ENCODE peak calls at places on chromosomes 1 and 21, in four cellular contexts. One of them, this sample, is unnamed.

GRCh38 chr1:88731475-88731874 is 47.4 kb downstream of the PKN2 start:
- DNase-seq in mesendoderm: no peak
- DNase-seq in H1: no peak
- DNase-seq in H9: no peak
- DNase-seq in this sample: peak

GRCh38 chr1:154768456-154769125 is 101.5 kb downstream of the KCNN3 start:
- DNase-seq in mesendoderm: no peak
- DNase-seq in H1: no peak
- DNase-seq in H9: no peak
- DNase-seq in this sample: no peak

GRCh38 chr21:33587792-33588484 is 546 bp downstream of the DONSON start:
- DNase-seq in mesendoderm: peak
- DNase-seq in H1: no peak
- DNase-seq in H9: peak
- DNase-seq in this sample: peak

GRCh38 chr1:207049974-207050391 is 1.0 kb downstream of the YOD1 start:
- DNase-seq in mesendoderm: peak
- DNase-seq in H1: no peak
- DNase-seq in H9: no peak
- DNase-seq in this sample: peak

GRCh38 chr1:1264868-1265272 is 8.8 kb downstream of the UBE2J2 start:
- DNase-seq in mesendoderm: peak
- DNase-seq in H1: no peak
- DNase-seq in H9: peak
- DNase-seq in this sample: peak

GRCh38 chr21:40844935-40845334 is 2.0 kb downstream of the DSCAM start:
- DNase-seq in mesendoderm: no peak
- DNase-seq in H1: no peak
- DNase-seq in H9: no peak
- DNase-seq in this sample: no peak

GRCh38 chr1:241447056-241447649 is 72.4 kb downstream of the FH start:
- DNase-seq in mesendoderm: no peak
- DNase-seq in H1: no peak
- DNase-seq in H9: no peak
- DNase-seq in this sample: peak

GRCh38 chr1:218739426-218739825 is 394.3 kb downstream of the TGFB2 start:
- DNase-seq in mesendoderm: no peak
- DNase-seq in H1: no peak
- DNase-seq in H9: no peak
- DNase-seq in this sample: peak

GRCh38 chr1:36151845-36152203 is 2.5 kb upstream of the TRAPPC3 start:
- DNase-seq in mesendoderm: no peak
- DNase-seq in H1: no peak
- DNase-seq in H9: no peak
- DNase-seq in this sample: no peak

GRCh38 chr1:26697441-26697977 is 1.7 kb downstream of the ARID1A start:
- DNase-seq in mesendoderm: no peak
- DNase-seq in H1: no peak
- DNase-seq in H9: no peak
- DNase-seq in this sample: no peak

GRCh38 chr1:44848456-44849181 is 5.6 kb upstream of the PTCH2 start:
- DNase-seq in mesendoderm: no peak
- DNase-seq in H1: no peak
- DNase-seq in H9: no peak
- DNase-seq in this sample: no peak

GRCh38 chr1:63024132-63024531 is 240.2 kb downstream of the ATG4C start:
- DNase-seq in mesendoderm: no peak
- DNase-seq in H1: no peak
- DNase-seq in H9: no peak
- DNase-seq in this sample: peak

GRCh38 chr1:147292635-147293251 is 50.3 kb downstream of the CHD1L start:
- DNase-seq in mesendoderm: no peak
- DNase-seq in H1: no peak
- DNase-seq in H9: no peak
- DNase-seq in this sample: peak

GRCh38 chr1:982765-983436 is 1.0 kb upstream of the PERM1 start:
- DNase-seq in mesendoderm: no peak
- DNase-seq in H1: no peak
- DNase-seq in H9: no peak
- DNase-seq in this sample: no peak

GRCh38 chr1:1021860-1022259 is 1.9 kb downstream of the AGRN start:
- DNase-seq in mesendoderm: no peak
- DNase-seq in H1: no peak
- DNase-seq in H9: no peak
- DNase-seq in this sample: peak

GRCh38 chr1:230555826-230556225 is 86.5 kb upstream of the COG2 start:
- DNase-seq in mesendoderm: no peak
- DNase-seq in H1: no peak
- DNase-seq in H9: no peak
- DNase-seq in this sample: no peak

GRCh38 chr1:41383094-41383852 is 22.0 kb downstream of the FOXO6 start:
- DNase-seq in mesendoderm: peak
- DNase-seq in H1: no peak
- DNase-seq in H9: no peak
- DNase-seq in this sample: peak

GRCh38 chr1:81155131-81155530 is 645.6 kb upstream of the ADGRL2 start:
- DNase-seq in mesendoderm: no peak
- DNase-seq in H1: no peak
- DNase-seq in H9: no peak
- DNase-seq in this sample: peak

GRCh38 chr1:61742620-61743431 is 546 bp downstream of the PATJ start:
- DNase-seq in mesendoderm: peak
- DNase-seq in H1: no peak
- DNase-seq in H9: peak
- DNase-seq in this sample: peak

GRCh38 chr1:96538883-96539282 is 182.7 kb upstream of the PTBP2 start:
- DNase-seq in mesendoderm: no peak
- DNase-seq in H1: no peak
- DNase-seq in H9: no peak
- DNase-seq in this sample: peak

GRCh38 chr1:94927405-94928175 is 680 bp upstream of the CNN3 start:
- DNase-seq in mesendoderm: peak
- DNase-seq in H1: peak
- DNase-seq in H9: peak
- DNase-seq in this sample: peak

GRCh38 chr1:94926365-94926914 is 470 bp downstream of the CNN3 start:
- DNase-seq in mesendoderm: peak
- DNase-seq in H1: no peak
- DNase-seq in H9: peak
- DNase-seq in this sample: peak

GRCh38 chr1:185483647-185484450 is 166.8 kb upstream of the IVNS1ABP start:
- DNase-seq in mesendoderm: peak
- DNase-seq in H1: no peak
- DNase-seq in H9: no peak
- DNase-seq in this sample: peak

GRCh38 chr1:171922999-171923398 is 81.7 kb downstream of the DNM3 start:
- DNase-seq in mesendoderm: no peak
- DNase-seq in H1: no peak
- DNase-seq in H9: no peak
- DNase-seq in this sample: no peak

GRCh38 chr1:157948547-157949152 is 44.8 kb upstream of the KIRREL1 start:
- DNase-seq in mesendoderm: peak
- DNase-seq in H1: peak
- DNase-seq in H9: peak
- DNase-seq in this sample: peak

GRCh38 chr1:96361961-96362360 is 359.6 kb upstream of the PTBP2 start:
- DNase-seq in mesendoderm: no peak
- DNase-seq in H1: no peak
- DNase-seq in H9: no peak
- DNase-seq in this sample: no peak

GRCh38 chr1:205237526-205238484 is 10.1 kb downstream of the TMCC2 start:
- DNase-seq in mesendoderm: no peak
- DNase-seq in H1: no peak
- DNase-seq in H9: no peak
- DNase-seq in this sample: no peak

GRCh38 chr1:44246806-44247205 is 33.5 kb downstream of the DMAP1 start:
- DNase-seq in mesendoderm: no peak
- DNase-seq in H1: no peak
- DNase-seq in H9: no peak
- DNase-seq in this sample: no peak

GRCh38 chr1:208985231-208985630 is 598.3 kb upstream of the CAMK1G start:
- DNase-seq in mesendoderm: no peak
- DNase-seq in H1: no peak
- DNase-seq in H9: no peak
- DNase-seq in this sample: no peak

GRCh38 chr1:22717038-22717758 is 6.6 kb downstream of the EPHB2 start:
- DNase-seq in mesendoderm: peak
- DNase-seq in H1: no peak
- DNase-seq in H9: no peak
- DNase-seq in this sample: no peak

GRCh38 chr1:16484931-16485330 is 29.2 kb downstream of the RNU1-1 start:
- DNase-seq in mesendoderm: no peak
- DNase-seq in H1: no peak
- DNase-seq in H9: no peak
- DNase-seq in this sample: no peak

GRCh38 chr1:119737040-119737682 is 25.4 kb downstream of the PHGDH start:
- DNase-seq in mesendoderm: no peak
- DNase-seq in H1: no peak
- DNase-seq in H9: no peak
- DNase-seq in this sample: no peak

GRCh38 chr21:46122241-46122671 is 24.3 kb downstream of the COL6A2 start:
- DNase-seq in mesendoderm: no peak
- DNase-seq in H1: no peak
- DNase-seq in H9: no peak
- DNase-seq in this sample: peak

GRCh38 chr1:211900411-211900810 is 69.8 kb upstream of the LPGAT1 start:
- DNase-seq in mesendoderm: no peak
- DNase-seq in H1: no peak
- DNase-seq in H9: no peak
- DNase-seq in this sample: no peak
- H3K56ac ChIP-seq in mesendoderm: no peak
- H3K56ac ChIP-seq in H1: no peak
- H3K56ac ChIP-seq in H9: no peak
- H3K56ac ChIP-seq in this sample: no peak

DNA sequence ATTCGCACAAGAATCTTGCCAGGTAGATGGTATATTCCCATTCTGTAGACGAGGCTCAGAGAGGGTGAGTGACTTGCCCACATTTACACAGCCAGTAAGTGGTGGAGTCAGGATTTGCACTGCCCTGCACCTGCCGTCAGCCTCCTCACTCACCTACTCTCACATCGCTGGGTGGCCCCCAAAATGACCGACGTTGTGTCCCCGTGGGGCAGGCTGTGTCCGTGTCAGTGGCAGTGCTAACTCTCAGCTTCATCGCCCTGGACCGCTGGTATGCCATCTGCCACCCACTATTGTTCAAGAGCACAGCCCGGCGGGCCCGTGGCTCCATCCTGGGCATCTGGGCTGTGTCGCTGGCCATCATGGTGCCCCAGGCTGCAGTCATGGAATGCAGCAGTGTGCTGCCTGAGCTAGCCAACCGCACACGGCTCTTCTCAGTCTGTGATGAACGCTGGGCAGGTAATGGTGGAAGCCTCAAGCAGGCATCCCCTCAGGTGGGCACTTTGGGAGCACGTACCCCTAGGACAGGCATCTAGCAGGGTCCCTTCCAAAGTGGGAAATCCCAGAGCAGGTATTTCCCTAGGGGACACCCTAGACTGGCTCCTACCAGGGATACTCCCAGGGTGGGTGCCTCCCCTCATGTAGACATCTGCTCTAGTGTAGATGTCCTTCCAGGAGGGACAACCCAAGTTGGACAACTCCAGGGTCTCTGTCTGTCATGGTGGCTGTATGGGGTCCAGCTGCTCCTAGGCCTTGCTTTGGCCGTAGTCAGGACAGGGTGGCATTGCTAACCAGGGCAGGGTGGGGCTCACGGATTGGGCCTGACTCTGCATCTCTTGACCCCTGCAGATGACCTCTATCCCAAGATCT is 3.4 kb downstream of the HCRTR1 start:
- DNase-seq in mesendoderm: no peak
- DNase-seq in H1: no peak
- DNase-seq in H9: no peak
- DNase-seq in this sample: no peak
- H3K56ac ChIP-seq in mesendoderm: peak
- H3K56ac ChIP-seq in H1: no peak
- H3K56ac ChIP-seq in H9: no peak
- H3K56ac ChIP-seq in this sample: no peak

DNA sequence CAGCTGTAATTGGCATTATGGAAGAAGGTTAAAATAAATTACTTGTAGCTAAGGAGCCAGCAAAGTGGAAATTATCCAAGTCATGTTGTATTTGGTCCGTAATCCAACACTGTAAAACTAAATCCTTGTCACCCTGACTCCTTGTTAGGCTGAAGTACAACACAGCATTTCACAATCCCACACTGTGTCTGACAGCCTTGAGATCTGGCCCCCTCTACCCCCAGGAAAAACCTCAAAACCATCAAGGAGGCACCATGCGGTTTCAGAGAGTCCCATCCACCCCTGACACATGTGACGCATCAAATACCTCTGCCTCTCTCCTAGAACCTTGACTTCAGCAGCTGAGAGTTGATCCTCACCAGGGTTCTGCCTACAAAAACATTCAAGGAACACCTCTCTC is 41.0 kb downstream of the LMX1A start:
- DNase-seq in mesendoderm: no peak
- DNase-seq in H1: no peak
- DNase-seq in H9: no peak
- DNase-seq in this sample: no peak
- H3K56ac ChIP-seq in mesendoderm: no peak
- H3K56ac ChIP-seq in H1: no peak
- H3K56ac ChIP-seq in H9: no peak
- H3K56ac ChIP-seq in this sample: no peak

GRCh38 chr1:234570336-234570735 is 39.6 kb downstream of the IRF2BP2 start:
- DNase-seq in mesendoderm: no peak
- DNase-seq in H1: no peak
- DNase-seq in H9: no peak
- DNase-seq in this sample: no peak

GRCh38 chr1:234570741-234571140 is 39.2 kb downstream of the IRF2BP2 start:
- DNase-seq in mesendoderm: no peak
- DNase-seq in H1: no peak
- DNase-seq in H9: no peak
- DNase-seq in this sample: no peak

GRCh38 chr1:234573711-234574299 is 36.2 kb downstream of the IRF2BP2 start:
- DNase-seq in mesendoderm: peak
- DNase-seq in H1: no peak
- DNase-seq in H9: no peak
- DNase-seq in this sample: no peak

GRCh38 chr1:234571692-234572091 is 38.3 kb downstream of the IRF2BP2 start:
- DNase-seq in mesendoderm: no peak
- DNase-seq in H1: no peak
- DNase-seq in H9: no peak
- DNase-seq in this sample: no peak

DNA sequence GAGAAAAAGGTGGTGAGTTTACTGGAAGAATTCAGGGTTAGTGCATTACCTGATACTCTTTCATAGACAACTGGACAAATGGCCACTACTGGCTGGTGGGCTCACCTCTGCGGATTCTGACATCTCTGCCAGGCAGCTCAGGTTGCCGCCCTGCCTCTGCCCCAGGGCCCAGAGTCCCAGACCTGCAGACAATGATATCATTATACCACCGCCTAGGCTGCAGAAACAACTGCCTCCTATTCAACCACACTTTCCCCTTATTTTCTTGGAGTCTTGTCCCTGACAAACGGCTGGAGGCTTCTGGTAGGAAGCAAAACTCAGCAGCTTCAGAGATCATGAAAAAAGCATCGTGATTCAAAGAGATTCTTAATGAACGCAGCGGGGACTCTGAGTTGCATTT is 37.0 kb downstream of the IRF2BP2 start:
- DNase-seq in mesendoderm: no peak
- DNase-seq in H1: no peak
- DNase-seq in H9: no peak
- DNase-seq in this sample: no peak
- H3K56ac ChIP-seq in mesendoderm: no peak
- H3K56ac ChIP-seq in H1: no peak
- H3K56ac ChIP-seq in H9: no peak
- H3K56ac ChIP-seq in this sample: no peak